ENCODE peak calls at places on chromosome 22, in six cellular contexts. One of them, this sample, is unnamed.

GRCh38 chr22:26777402-26777801 is 120.0 kb downstream of the MIAT start:
- DNase-seq in anterior cingulate cortex: no peak
- DNase-seq in posterior vena cava: no peak
- DNase-seq in ELR: peak; percentile 45
- DNase-seq in non-pigmented ciliary epithelial cell: no peak
- DNase-seq in stimulated activated naive B cell treated with anti-CD40 and anti-IgM and Interleukin-4, amounts not matched to agents 10 μg/mL and 1 μg/mL and 100 μg/mL, for 72 hours: no peak
- DNase-seq in this sample: no peak

GRCh38 chr22:49240016-49240380 is 587.7 kb downstream of the BRD1 start:
- DNase-seq in posterior vena cava: no peak
- DNase-seq in anterior cingulate cortex: no peak
- DNase-seq in non-pigmented ciliary epithelial cell: no peak
- DNase-seq in ELR: no peak
- DNase-seq in stimulated activated naive B cell treated with anti-CD40 and anti-IgM and Interleukin-4, amounts not matched to agents 10 μg/mL and 1 μg/mL and 100 μg/mL, for 72 hours: no peak
- DNase-seq in this sample: no peak

GRCh38 chr22:49827853-49828598 is at the start of gene BRD1:
- DNase-seq in non-pigmented ciliary epithelial cell: no peak
- DNase-seq in stimulated activated naive B cell treated with anti-CD40 and anti-IgM and Interleukin-4, amounts not matched to agents 10 μg/mL and 1 μg/mL and 100 μg/mL, for 72 hours: peak; percentile 40
- DNase-seq in posterior vena cava: no peak
- DNase-seq in ELR: peak; percentile 77
- DNase-seq in anterior cingulate cortex: no peak
- DNase-seq in this sample: peak; percentile 74

GRCh38 chr22:35590634-35591295 is 26.4 kb downstream of the MB start:
- DNase-seq in posterior vena cava: no peak
- DNase-seq in non-pigmented ciliary epithelial cell: no peak
- DNase-seq in ELR: no peak
- DNase-seq in anterior cingulate cortex: no peak
- DNase-seq in stimulated activated naive B cell treated with anti-CD40 and anti-IgM and Interleukin-4, amounts not matched to agents 10 μg/mL and 1 μg/mL and 100 μg/mL, for 72 hours: no peak
- DNase-seq in this sample: no peak

GRCh38 chr22:41092847-41093371 is 517 bp downstream of the EP300 start:
- DNase-seq in posterior vena cava: no peak
- DNase-seq in ELR: peak; percentile 58
- DNase-seq in stimulated activated naive B cell treated with anti-CD40 and anti-IgM and Interleukin-4, amounts not matched to agents 10 μg/mL and 1 μg/mL and 100 μg/mL, for 72 hours: no peak
- DNase-seq in anterior cingulate cortex: no peak
- DNase-seq in non-pigmented ciliary epithelial cell: no peak
- DNase-seq in this sample: peak; percentile 41

GRCh38 chr22:21076907-21077625 is 31.3 kb downstream of the LRRC74B start:
- DNase-seq in stimulated activated naive B cell treated with anti-CD40 and anti-IgM and Interleukin-4, amounts not matched to agents 10 μg/mL and 1 μg/mL and 100 μg/mL, for 72 hours: no peak
- DNase-seq in ELR: no peak
- DNase-seq in anterior cingulate cortex: no peak
- DNase-seq in non-pigmented ciliary epithelial cell: no peak
- DNase-seq in posterior vena cava: peak; percentile 71
- DNase-seq in this sample: no peak

GRCh38 chr22:41682033-41682807 is 6.4 kb downstream of the SNU13 start:
- DNase-seq in non-pigmented ciliary epithelial cell: peak; percentile 48
- DNase-seq in stimulated activated naive B cell treated with anti-CD40 and anti-IgM and Interleukin-4, amounts not matched to agents 10 μg/mL and 1 μg/mL and 100 μg/mL, for 72 hours: peak; percentile 85
- DNase-seq in ELR: peak; percentile 85
- DNase-seq in posterior vena cava: peak; percentile 95
- DNase-seq in anterior cingulate cortex: peak; percentile 62
- DNase-seq in this sample: peak; percentile 81

GRCh38 chr22:26805131-26805530 is 147.7 kb downstream of the MIAT start:
- DNase-seq in stimulated activated naive B cell treated with anti-CD40 and anti-IgM and Interleukin-4, amounts not matched to agents 10 μg/mL and 1 μg/mL and 100 μg/mL, for 72 hours: no peak
- DNase-seq in ELR: peak; percentile 60
- DNase-seq in posterior vena cava: no peak
- DNase-seq in non-pigmented ciliary epithelial cell: no peak
- DNase-seq in anterior cingulate cortex: no peak
- DNase-seq in this sample: no peak

GRCh38 chr22:30307026-30307574 is 17.8 kb upstream of the CASTOR1 start:
- DNase-seq in non-pigmented ciliary epithelial cell: no peak
- DNase-seq in anterior cingulate cortex: no peak
- DNase-seq in stimulated activated naive B cell treated with anti-CD40 and anti-IgM and Interleukin-4, amounts not matched to agents 10 μg/mL and 1 μg/mL and 100 μg/mL, for 72 hours: no peak
- DNase-seq in ELR: no peak
- DNase-seq in posterior vena cava: no peak
- DNase-seq in this sample: no peak

GRCh38 chr22:26632422-26633155 is 10.8 kb downstream of the CRYBA4 start:
- DNase-seq in ELR: no peak
- DNase-seq in stimulated activated naive B cell treated with anti-CD40 and anti-IgM and Interleukin-4, amounts not matched to agents 10 μg/mL and 1 μg/mL and 100 μg/mL, for 72 hours: no peak
- DNase-seq in posterior vena cava: no peak
- DNase-seq in non-pigmented ciliary epithelial cell: no peak
- DNase-seq in anterior cingulate cortex: no peak
- DNase-seq in this sample: no peak